ENCODE peak calls at places on chromosomes 4 and X, in four cellular contexts. J is HCT116, V is K562, S is DND-41. O is an unnamed sample.

GRCh38 chrX:74613350-74614192 is 853 bp downstream of the RLIM start:
- DNase-seq in J (no peak), V (peak; percentile 21), S (peak; percentile 15), O (peak; percentile 31)

GRCh38 chr4:151437505-151437904 is 28.5 kb downstream of the FHIP1A start:
- DNase-seq in J (no peak), V (no peak), S (no peak), O (no peak)

GRCh38 chr4:184575306-184575705 is 73.9 kb downstream of the CASP3 start:
- DNase-seq in J (no peak), V (no peak), S (no peak), O (peak; percentile 12)

GRCh38 chr4:3809451-3810110 is 43.4 kb downstream of the ADRA2C start:
- DNase-seq in J (no peak), V (no peak), S (no peak), O (no peak)

GRCh38 chr4:122005064-122005755 is 53.4 kb upstream of the TRPC3 start:
- DNase-seq in J (no peak), V (no peak), S (no peak), O (no peak)

GRCh38 chr4:176404591-176404990 is 84.8 kb downstream of the SPCS3 start:
- DNase-seq in J (no peak), V (no peak), S (no peak), O (no peak)

GRCh38 chr4:179871726-179872125 is 2371.5 kb upstream of the TENM3 start:
- DNase-seq in J (no peak), V (no peak), S (no peak), O (no peak)

GRCh38 chr4:134708616-134709015 is 507.0 kb upstream of the PABPC4L start:
- DNase-seq in J (no peak), V (no peak), S (no peak), O (no peak)

GRCh38 chrX:103779156-103779555 is 2.5 kb downstream of the PLP1 start:
- DNase-seq in J (no peak), V (no peak), S (no peak), O (no peak)

GRCh38 chrX:27619975-27620374 is 29.8 kb downstream of the DCAF8L2 start:
- DNase-seq in J (no peak), V (peak; percentile 11), S (no peak), O (peak; percentile 24)

GRCh38 chr4:158170691-158171455 is 2.0 kb downstream of the GASK1B start:
- DNase-seq in J (no peak), V (peak; percentile 42), S (no peak), O (no peak)

GRCh38 chrX:142001934-142002333 is 98.2 kb downstream of the MAGEC1 start:
- DNase-seq in J (no peak), V (no peak), S (no peak), O (no peak)

DNA sequence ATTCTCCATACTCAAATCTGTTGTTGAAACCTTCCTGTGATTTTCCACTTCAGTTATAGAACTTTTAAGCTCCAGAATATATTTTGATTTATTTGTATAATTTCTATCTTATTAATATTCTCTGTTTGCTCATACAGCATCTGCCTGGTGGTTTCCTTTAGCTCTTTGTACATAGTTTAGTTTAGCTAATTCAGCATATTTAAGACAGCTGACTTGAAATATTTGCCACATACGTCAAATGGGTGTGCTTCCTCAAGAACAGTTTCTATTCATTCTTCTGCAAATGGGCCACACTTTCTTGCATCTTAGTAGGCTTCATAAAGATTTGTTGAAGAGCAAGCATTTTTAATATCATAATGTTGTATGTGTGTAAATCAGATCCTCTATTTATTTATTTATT is 101.8 kb downstream of the MAGEC1 start:
- DNase-seq in J (no peak), V (no peak), S (no peak), O (no peak)
- TF ChIP-seq EZH2 in J (no peak), V (no peak), S (no peak), O (no peak)

DNA sequence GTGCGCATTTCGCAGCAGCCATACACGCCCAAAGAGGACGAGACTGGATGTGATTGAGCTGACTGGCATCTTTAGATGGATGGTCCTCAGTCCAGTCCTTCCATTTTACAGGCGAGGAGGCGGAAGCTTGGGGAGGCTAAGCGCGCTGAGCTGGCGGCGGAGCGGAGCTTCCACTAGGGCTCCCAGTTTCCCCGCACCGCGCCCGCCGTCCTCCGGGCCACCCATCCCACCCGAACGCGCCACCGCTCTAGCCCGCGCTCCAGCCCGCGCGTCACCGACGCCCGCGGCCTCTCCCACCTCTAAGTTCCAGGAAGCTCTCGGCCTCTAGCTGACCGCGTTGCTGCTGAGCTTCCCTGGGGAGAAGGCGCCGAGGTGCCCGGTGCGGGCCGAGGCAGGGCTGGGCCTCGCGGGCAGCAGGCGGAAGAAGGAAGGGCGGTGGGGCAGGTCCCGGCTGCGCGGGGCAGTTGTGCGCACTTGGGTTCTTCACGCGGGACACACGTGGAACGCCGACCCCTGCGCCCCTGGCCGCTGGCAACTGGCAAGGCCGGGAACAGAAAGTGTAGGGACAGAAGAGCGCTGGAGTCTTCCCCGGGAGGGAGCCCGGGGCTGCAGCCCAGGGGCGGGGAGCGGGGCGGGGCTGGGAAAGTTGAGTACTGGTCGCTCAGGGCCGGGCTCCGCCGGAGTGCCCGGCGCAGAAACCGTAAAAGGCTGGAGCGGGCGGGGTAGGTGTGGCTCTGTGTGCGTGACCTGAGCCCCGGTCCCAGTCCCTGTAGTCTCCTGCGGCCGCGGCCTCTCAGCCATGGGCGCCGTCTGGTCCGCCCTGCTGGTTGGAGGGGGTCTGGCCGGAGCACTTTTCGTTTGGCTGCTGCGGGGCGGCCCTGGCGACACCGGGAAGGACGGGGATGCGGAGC is at the start of gene STBD1:
- DNase-seq in J (peak; percentile 53), V (peak; percentile 46), S (no peak), O (peak; percentile 20)
- TF ChIP-seq EZH2 in J (no peak), V (no peak), S (no peak), O (no peak)

DNA sequence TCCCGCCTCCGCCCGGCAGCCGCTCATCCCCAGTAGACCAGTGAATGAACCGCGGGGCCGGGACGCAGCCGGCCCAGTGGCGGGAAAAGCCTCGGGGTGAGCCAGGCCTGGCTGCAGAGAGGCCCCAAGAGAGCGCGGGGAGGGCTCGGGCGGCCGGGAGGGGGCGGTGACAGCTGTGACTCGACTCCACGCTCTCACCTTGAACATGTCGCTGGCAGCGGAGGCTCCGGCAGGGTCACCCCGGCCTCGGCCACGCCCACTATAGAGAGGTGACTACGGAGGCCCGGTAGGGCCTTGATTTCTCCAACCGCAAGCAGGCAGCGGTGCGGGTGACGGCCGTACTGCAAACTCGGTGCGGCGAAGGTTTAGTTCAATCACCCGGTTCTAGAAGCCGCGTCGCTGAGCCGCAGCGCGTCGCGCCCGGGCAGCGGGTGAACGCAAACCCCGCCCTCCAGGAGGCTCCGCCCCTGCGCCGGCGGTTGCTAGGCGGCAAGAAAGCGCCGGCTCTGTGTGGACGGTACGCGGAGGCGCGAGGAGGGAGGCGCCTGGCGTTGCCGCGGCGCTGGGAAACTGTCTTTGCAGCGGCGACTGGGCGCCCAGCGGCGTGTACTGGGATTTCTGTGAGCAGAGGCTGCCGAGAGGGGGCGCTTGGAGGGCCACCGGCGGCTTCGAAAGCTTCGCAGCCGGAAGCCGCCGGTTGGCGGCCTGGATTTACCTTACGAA is at the start of the genes APOO and CXorf58:
- DNase-seq in J (peak; percentile 83), V (peak; percentile 97), S (peak; percentile 94), O (peak; percentile 94)
- TF ChIP-seq EZH2 in J (no peak), V (no peak), S (no peak), O (no peak)

DNA sequence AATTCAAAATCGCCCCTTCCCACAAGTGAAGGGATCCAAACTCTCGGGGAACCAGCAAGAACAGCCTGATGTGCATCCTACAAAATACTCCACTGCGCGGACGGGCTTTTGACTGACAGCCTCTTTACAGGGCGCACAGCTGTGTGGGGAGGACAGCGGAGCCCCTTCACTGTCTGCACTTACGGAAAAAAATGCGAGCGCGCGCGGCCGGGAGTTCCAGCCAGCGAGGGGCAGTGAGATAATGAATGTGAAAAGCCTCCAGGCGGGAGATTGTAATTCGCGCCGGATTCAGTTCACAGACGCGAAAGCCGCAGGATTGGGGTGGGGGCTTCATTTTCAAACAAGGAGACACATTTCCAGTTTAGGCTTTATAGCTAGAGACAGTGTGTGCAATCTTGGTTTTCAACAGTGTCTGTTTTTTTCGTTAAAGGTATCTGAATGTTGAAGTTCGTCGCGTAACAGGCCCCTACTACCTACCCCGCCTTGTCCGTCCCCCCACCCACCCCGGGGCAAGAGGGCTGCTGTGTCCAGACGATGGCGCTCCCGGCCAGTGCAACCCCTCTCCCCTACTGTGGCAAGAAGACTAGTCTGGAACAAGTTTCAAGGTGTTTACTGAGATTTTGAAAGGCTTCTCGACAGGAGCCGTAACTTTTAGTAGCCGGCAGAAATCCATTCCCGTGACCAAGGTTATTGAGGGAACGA is 1.7 kb upstream of the GPR50 start:
- DNase-seq in J (no peak), V (no peak), S (no peak), O (no peak)
- TF ChIP-seq EZH2 in J (no peak), V (no peak), S (no peak), O (peak; percentile 65)

DNA sequence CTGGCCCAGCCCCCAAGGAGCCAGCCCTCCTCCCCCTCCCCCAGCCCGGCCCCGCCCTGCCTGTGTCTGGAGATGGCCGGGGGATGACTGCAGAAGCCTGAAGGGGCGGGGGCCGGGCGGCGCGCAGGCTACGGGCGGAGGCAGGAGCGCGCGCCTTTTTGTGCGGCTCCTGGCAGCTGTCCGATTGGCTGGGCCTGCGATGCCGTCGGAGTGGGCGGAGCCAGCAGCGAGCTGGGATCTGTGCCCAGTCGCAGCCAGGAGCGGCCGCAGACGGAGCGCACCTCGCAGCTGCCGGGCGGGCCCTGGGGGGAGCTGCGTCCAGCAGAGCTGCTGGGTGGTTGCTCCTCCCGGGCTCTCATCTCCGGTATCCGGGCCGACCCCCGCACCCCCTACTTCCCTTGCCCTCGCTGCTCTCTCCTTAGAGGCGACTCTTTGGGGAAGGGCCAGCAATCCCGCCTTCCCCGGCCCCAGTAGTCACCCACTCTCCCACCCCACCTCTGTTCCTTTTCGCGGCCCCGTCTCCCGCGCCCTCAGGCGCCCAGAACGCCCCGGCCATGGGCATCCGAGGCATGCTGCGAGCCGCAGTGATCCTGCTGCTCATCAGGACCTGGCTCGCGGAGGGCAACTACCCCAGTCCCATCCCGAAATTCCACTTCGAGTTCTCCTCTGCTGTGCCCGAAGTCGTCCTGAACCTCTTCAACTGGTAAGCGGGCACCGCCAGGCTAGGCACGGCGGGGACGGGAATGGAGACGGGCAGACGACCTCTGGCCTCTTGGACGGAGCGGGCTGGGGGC is at the start of gene GABRQ:
- DNase-seq in J (peak; percentile 54), V (peak; percentile 91), S (no peak), O (peak; percentile 70)
- TF ChIP-seq EZH2 in J (no peak), V (no peak), S (no peak), O (no peak)

GRCh38 chrX:40008841-40009461 is 88.8 kb downstream of the BCOR start:
- DNase-seq in J (no peak), V (no peak), S (no peak), O (peak; percentile 30)

GRCh38 chrX:40006025-40007017 is 91.4 kb downstream of the BCOR start:
- DNase-seq in J (no peak), V (no peak), S (peak; percentile 20), O (no peak)

GRCh38 chrX:40005290-40006011 is 92.3 kb downstream of the BCOR start:
- DNase-seq in J (no peak), V (no peak), S (no peak), O (no peak)

GRCh38 chrX:40007746-40008705 is 89.7 kb downstream of the BCOR start:
- DNase-seq in J (no peak), V (no peak), S (no peak), O (no peak)

DNA sequence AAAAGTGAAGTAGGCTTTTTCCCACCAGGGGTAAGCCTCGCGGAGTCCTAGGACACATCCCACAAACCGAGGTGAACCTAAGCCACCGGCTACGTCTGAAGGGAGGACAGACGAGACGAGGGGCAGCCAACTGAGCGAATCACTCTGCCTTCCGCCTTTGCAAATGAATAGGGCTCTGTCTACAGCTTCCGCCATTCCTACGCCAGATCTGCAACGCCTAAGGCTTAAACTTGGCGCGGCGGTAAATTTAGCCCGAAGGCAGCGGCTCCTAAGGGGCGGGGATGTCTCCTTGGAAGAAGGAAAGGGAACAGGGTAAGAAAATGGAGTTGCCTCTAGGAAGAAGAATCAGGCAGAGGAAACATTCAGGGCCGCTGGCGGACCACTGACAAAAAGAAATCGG is 90.6 kb downstream of the BCOR start:
- DNase-seq in J (no peak), V (no peak), S (no peak), O (no peak)
- TF ChIP-seq EZH2 in J (no peak), V (no peak), S (no peak), O (no peak)

GRCh38 chrX:6990552-6991193 is 156.8 kb upstream of the STS start:
- DNase-seq in J (no peak), V (no peak), S (no peak), O (no peak)
- TF ChIP-seq EZH2 in J (no peak), V (no peak), S (no peak), O (no peak)

O was measured in A673.